ENCODE peak calls at places on chromosomes 4 and X, in six cellular contexts. L is AG10803, D is AG09309, M is keratinocyte, T is psoas muscle, O is GM20000. E is an unnamed sample.

GRCh38 chr4:52545099-52546069 is 113.7 kb downstream of the USP46 start:
- DNase-seq in L (peak), M (no peak), O (peak), D (peak), T (peak), E (peak)

GRCh38 chr4:168272488-168272887 is 46.1 kb downstream of the DDX60 start:
- DNase-seq in D (no peak), L (no peak), M (no peak), O (no peak), T (no peak), E (no peak)

GRCh38 chr4:56958111-56958517 is 19.3 kb downstream of the NOA1 start:
- DNase-seq in D (peak), M (no peak), T (peak), O (no peak), L (peak), E (peak)

GRCh38 chr4:24837296-24837695 is 41.9 kb downstream of the SOD3 start:
- DNase-seq in O (no peak), D (no peak), M (no peak), T (no peak), L (no peak), E (no peak)

GRCh38 chr4:125317526-125317880 is 2.7 kb downstream of the FAT4 start:
- DNase-seq in L (peak), M (no peak), D (no peak), O (no peak), T (peak), E (no peak)

GRCh38 chr4:156560701-156561100 is 410.9 kb downstream of the PDGFC start:
- DNase-seq in O (no peak), T (no peak), L (no peak), D (no peak), M (no peak), E (no peak)

GRCh38 chr4:13484045-13484748 is at the start of gene RAB28:
- DNase-seq in T (peak), L (peak), M (no peak), D (peak), O (peak), E (peak)

GRCh38 chr4:33722254-33722653 is 2522.1 kb downstream of the ARAP2 start:
- DNase-seq in D (peak), M (no peak), T (no peak), L (peak), O (no peak), E (no peak)

GRCh38 chr4:8434251-8435073 is 6.1 kb downstream of the ACOX3 start:
- DNase-seq in T (no peak), M (no peak), L (no peak), D (no peak), O (no peak), E (no peak)

GRCh38 chr4:112889619-112890294 is 159.7 kb upstream of the ANK2 start:
- DNase-seq in D (peak), M (no peak), O (no peak), T (no peak), L (peak), E (no peak)

GRCh38 chr4:6395466-6396228 is 76.8 kb downstream of the PPP2R2C start:
- DNase-seq in O (no peak), M (no peak), T (no peak), D (no peak), L (no peak), E (no peak)

GRCh38 chr4:23934223-23934622 is 44.4 kb upstream of the PPARGC1A start:
- DNase-seq in D (no peak), M (no peak), T (no peak), O (no peak), L (no peak), E (no peak)

DNA sequence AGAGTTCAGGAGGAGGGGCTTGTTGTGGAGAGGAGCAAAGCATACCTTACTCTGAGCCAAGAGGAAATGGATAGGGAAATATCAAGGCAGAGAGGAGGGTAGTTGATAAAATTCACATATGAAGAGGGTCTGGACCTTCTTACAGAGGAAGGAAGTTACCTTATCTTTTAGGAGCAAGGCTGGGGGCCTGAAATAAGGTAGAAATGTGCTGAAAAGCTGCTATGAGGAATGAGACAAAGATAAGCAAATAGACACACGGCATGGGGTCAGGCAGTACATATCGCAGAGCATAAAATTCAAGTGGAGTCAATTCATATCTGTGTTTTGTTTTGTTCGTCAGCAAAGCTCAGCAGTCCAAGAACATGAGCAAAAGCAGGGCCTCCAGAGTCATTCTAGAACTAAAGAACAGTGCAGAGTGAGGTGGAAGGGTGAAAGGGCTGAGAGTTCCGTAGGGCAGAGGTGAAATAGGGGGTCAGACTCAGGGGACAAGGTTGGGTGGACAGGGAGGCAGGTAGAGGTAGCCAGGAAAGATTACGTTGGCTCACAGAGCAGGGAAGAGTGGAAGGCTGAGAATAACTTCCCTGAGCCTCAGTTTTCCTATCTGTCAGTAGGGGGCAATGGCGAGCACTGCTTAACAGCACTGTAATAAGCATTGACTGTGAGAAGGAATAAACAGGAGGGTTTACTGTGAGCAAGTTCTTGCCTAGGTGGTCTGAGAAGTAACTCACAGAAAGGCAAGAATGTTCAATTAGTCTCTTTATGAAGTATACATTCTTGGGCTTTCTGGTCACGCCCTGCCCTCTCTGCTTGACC is 9.2 kb downstream of the VSIG4 start:
- DNase-seq in D (no peak), L (peak), O (peak), M (no peak), T (no peak), E (no peak)
- TF ChIP-seq CTCF in D (peak), L (peak), O (peak), M (peak), T (peak), E (peak)

DNA sequence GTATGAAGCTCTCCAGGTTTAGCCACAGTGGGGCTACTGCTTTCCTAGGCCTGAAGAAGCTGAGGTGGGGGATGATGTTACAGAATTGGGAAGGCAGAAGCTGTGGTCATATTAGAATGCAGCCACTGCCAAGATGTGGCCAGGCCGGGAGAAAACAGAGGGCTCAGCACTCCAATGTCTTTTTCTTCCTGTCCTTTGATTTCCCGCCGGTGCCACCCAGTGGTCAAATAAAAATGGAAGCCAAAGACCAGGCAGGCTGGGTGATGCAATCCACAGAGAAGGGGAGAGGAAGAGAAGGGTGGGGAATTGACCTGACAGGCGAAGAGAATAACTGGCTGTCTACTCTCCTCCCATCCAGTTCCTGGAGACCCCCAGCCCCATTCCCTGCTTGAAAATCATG is 94.9 kb upstream of the SHISA3 start:
- DNase-seq in T (no peak), D (no peak), O (no peak), L (no peak), M (no peak), E (no peak)
- TF ChIP-seq CTCF in T (no peak), D (no peak), O (peak), L (peak), M (peak), E (peak)

GRCh38 chrX:24037729-24038128 is 10.7 kb upstream of the KLHL15 start:
- DNase-seq in D (no peak), L (no peak), M (no peak), T (no peak), O (no peak), E (no peak)

GRCh38 chrX:24030597-24030996 is 3.6 kb upstream of the KLHL15 start:
- DNase-seq in D (no peak), T (no peak), L (no peak), O (no peak), M (no peak), E (no peak)

DNA sequence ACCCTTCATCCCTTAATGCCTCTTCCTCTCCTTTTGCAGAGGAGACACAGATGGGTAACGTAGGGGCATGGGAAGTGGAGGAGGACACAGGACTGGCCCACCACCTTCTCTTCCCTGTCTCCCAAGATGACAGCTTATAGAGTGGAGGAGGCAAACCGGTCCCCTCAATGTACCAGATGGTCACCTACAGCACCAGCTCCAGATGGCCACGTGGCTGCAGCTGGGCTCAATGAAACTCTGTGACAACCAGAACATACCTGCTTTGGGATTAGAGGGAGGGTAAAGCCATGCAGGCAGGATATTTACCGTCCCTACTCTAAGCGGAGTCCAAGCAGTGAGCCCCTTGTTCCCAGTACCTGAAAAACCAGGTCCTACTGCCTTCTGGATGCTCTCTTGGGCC is 7.5 kb upstream of the KLHL15 start:
- DNase-seq in D (no peak), L (no peak), T (no peak), O (no peak), M (no peak), E (no peak)
- TF ChIP-seq CTCF in D (no peak), L (no peak), T (no peak), O (no peak), M (no peak), E (no peak)

GRCh38 chrX:99394450-99394849 is 1015.6 kb downstream of the PCDH19 start:
- DNase-seq in M (no peak), O (no peak), L (no peak), T (no peak), D (no peak), E (no peak)
- TF ChIP-seq CTCF in M (peak), O (no peak), L (no peak), T (no peak), D (peak), E (no peak)

GRCh38 chr4:105196523-105197145 is 50.0 kb downstream of the TET2 start:
- DNase-seq in M (no peak), O (no peak), L (no peak), D (no peak), T (no peak), E (no peak)
- TF ChIP-seq CTCF in M (no peak), O (no peak), L (peak), D (peak), T (no peak), E (peak)

DNA sequence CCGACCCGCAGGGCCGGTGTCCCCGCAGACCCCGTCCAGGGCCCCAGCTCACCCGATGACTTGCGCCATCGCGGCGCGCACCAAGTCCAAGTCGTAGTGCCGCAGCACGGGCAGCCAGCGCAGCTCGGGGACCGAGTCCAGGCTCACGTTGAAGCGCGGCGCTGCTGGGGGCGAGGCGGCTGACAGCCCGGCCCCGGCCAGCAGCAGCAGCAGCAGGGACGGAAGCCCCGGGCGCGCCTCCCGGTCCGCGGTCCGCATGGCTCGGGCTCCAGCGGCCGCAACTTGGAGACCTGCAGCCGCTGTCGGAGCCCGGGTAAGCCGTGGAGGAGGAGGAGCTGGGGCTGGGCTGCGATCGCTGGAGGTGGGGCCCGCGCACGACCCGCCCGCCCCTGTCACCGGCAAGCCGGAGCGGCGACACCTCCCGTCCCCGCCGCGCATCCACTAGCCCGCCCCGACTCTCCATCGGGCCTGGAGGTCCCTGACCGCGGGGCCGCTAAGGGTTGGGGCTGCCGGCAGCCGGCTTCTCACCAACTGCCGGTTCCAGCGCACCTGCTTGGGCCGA is at the start of gene NAAA:
- DNase-seq in D (no peak), L (peak), O (peak), T (peak), M (no peak), E (peak)
- TF ChIP-seq CTCF in D (peak), L (peak), O (peak), T (peak), M (no peak), E (no peak)

GRCh38 chr4:1416948-1417260 is 10.7 kb upstream of the NKX1-1 start:
- DNase-seq in M (no peak), L (no peak), T (no peak), O (no peak), D (no peak), E (peak)

GRCh38 chr4:1418494-1419285 is 12.4 kb upstream of the NKX1-1 start:
- DNase-seq in T (no peak), L (no peak), O (no peak), D (no peak), M (no peak), E (peak)

GRCh38 chr4:1419708-1420107 is 13.5 kb upstream of the NKX1-1 start:
- DNase-seq in D (no peak), O (no peak), T (no peak), M (no peak), L (no peak), E (peak)

GRCh38 chr4:1416051-1416947 is 10.1 kb upstream of the NKX1-1 start:
- DNase-seq in D (no peak), L (no peak), T (no peak), M (no peak), O (peak), E (peak)

GRCh38 chr4:1417522-1418390 is 11.5 kb upstream of the NKX1-1 start:
- DNase-seq in T (no peak), O (no peak), L (no peak), M (no peak), D (no peak), E (peak)
- TF ChIP-seq CTCF in T (no peak), O (no peak), L (no peak), M (no peak), D (no peak), E (no peak)

E was measured in osteocyte.